ENCODE peak calls at places on chromosomes 6 and 20, in ten cellular contexts. One of them, this sample, is unnamed.

GRCh38 chr6:27679308-27679967 is 206.5 kb upstream of the ZNF184 start:
- DNase-seq in activated CD4-positive, alpha-beta T cell treated with anti-CD3 and anti-CD28 coated beads, Interleukin-2, amount 10 ng/mL, durations not matched to agents 7 days and 5 days: no peak
- DNase-seq in MM.1S: no peak
- DNase-seq in activated T-helper 2 cell treated with anti-CD3 and anti-CD28 coated beads, Interferon-gamma antibody, Interleukin-2, Interleukin-4, amounts not matched to agents 10 μg/mL and 5 μg/mL and 100 μg/mL, durations not matched to agents 14 hours and 24 hours and 36 hours: no peak
- DNase-seq in NCI-H1105: no peak
- DNase-seq in pancreas: no peak
- DNase-seq in ovary: no peak
- DNase-seq in effector CD4-positive, alpha-beta T cell: no peak
- DNase-seq in kidney: no peak
- DNase-seq in Calu3: no peak
- DNase-seq in this sample: no peak

GRCh38 chr20:52190437-52191131 is 995 bp downstream of the ZFP64 start:
- DNase-seq in activated CD4-positive, alpha-beta T cell treated with anti-CD3 and anti-CD28 coated beads, Interleukin-2, amount 10 ng/mL, durations not matched to agents 7 days and 5 days: peak; percentile 46
- DNase-seq in MM.1S: peak; percentile 74
- DNase-seq in activated T-helper 2 cell treated with anti-CD3 and anti-CD28 coated beads, Interferon-gamma antibody, Interleukin-2, Interleukin-4, amounts not matched to agents 10 μg/mL and 5 μg/mL and 100 μg/mL, durations not matched to agents 14 hours and 24 hours and 36 hours: peak; percentile 31
- DNase-seq in NCI-H1105: peak; percentile 23
- DNase-seq in pancreas: no peak
- DNase-seq in ovary: peak; percentile 11
- DNase-seq in effector CD4-positive, alpha-beta T cell: no peak
- DNase-seq in kidney: no peak
- DNase-seq in Calu3: peak; percentile 61
- DNase-seq in this sample: peak; percentile 34

GRCh38 chr20:1134355-1134754 is 16.0 kb downstream of the PSMF1 start:
- DNase-seq in activated CD4-positive, alpha-beta T cell treated with anti-CD3 and anti-CD28 coated beads, Interleukin-2, amount 10 ng/mL, durations not matched to agents 7 days and 5 days: no peak
- DNase-seq in MM.1S: no peak
- DNase-seq in activated T-helper 2 cell treated with anti-CD3 and anti-CD28 coated beads, Interferon-gamma antibody, Interleukin-2, Interleukin-4, amounts not matched to agents 10 μg/mL and 5 μg/mL and 100 μg/mL, durations not matched to agents 14 hours and 24 hours and 36 hours: no peak
- DNase-seq in NCI-H1105: no peak
- DNase-seq in pancreas: no peak
- DNase-seq in ovary: no peak
- DNase-seq in effector CD4-positive, alpha-beta T cell: no peak
- DNase-seq in kidney: no peak
- DNase-seq in Calu3: no peak
- DNase-seq in this sample: peak; percentile 55

GRCh38 chr6:85404497-85405174 is 45.2 kb upstream of the NT5E start:
- DNase-seq in activated CD4-positive, alpha-beta T cell treated with anti-CD3 and anti-CD28 coated beads, Interleukin-2, amount 10 ng/mL, durations not matched to agents 7 days and 5 days: no peak
- DNase-seq in MM.1S: no peak
- DNase-seq in activated T-helper 2 cell treated with anti-CD3 and anti-CD28 coated beads, Interferon-gamma antibody, Interleukin-2, Interleukin-4, amounts not matched to agents 10 μg/mL and 5 μg/mL and 100 μg/mL, durations not matched to agents 14 hours and 24 hours and 36 hours: no peak
- DNase-seq in NCI-H1105: no peak
- DNase-seq in pancreas: peak; percentile 57
- DNase-seq in ovary: no peak
- DNase-seq in effector CD4-positive, alpha-beta T cell: no peak
- DNase-seq in kidney: peak; percentile 63
- DNase-seq in Calu3: peak; percentile 75
- DNase-seq in this sample: no peak

GRCh38 chr6:46437671-46438221 is 53.5 kb downstream of the RCAN2 start:
- DNase-seq in activated CD4-positive, alpha-beta T cell treated with anti-CD3 and anti-CD28 coated beads, Interleukin-2, amount 10 ng/mL, durations not matched to agents 7 days and 5 days: no peak
- DNase-seq in MM.1S: no peak
- DNase-seq in activated T-helper 2 cell treated with anti-CD3 and anti-CD28 coated beads, Interferon-gamma antibody, Interleukin-2, Interleukin-4, amounts not matched to agents 10 μg/mL and 5 μg/mL and 100 μg/mL, durations not matched to agents 14 hours and 24 hours and 36 hours: no peak
- DNase-seq in NCI-H1105: no peak
- DNase-seq in pancreas: no peak
- DNase-seq in ovary: no peak
- DNase-seq in effector CD4-positive, alpha-beta T cell: no peak
- DNase-seq in kidney: no peak
- DNase-seq in Calu3: no peak
- DNase-seq in this sample: no peak

GRCh38 chr6:140485740-140486467 is 1111.5 kb upstream of the CITED2 start:
- DNase-seq in activated CD4-positive, alpha-beta T cell treated with anti-CD3 and anti-CD28 coated beads, Interleukin-2, amount 10 ng/mL, durations not matched to agents 7 days and 5 days: no peak
- DNase-seq in MM.1S: no peak
- DNase-seq in activated T-helper 2 cell treated with anti-CD3 and anti-CD28 coated beads, Interferon-gamma antibody, Interleukin-2, Interleukin-4, amounts not matched to agents 10 μg/mL and 5 μg/mL and 100 μg/mL, durations not matched to agents 14 hours and 24 hours and 36 hours: no peak
- DNase-seq in NCI-H1105: no peak
- DNase-seq in pancreas: no peak
- DNase-seq in ovary: peak; percentile 54
- DNase-seq in effector CD4-positive, alpha-beta T cell: no peak
- DNase-seq in kidney: peak; percentile 38
- DNase-seq in Calu3: peak; percentile 21
- DNase-seq in this sample: no peak

GRCh38 chr6:30942338-30943060 is 1.7 kb downstream of the MUCL3 start:
- DNase-seq in activated CD4-positive, alpha-beta T cell treated with anti-CD3 and anti-CD28 coated beads, Interleukin-2, amount 10 ng/mL, durations not matched to agents 7 days and 5 days: no peak
- DNase-seq in MM.1S: no peak
- DNase-seq in activated T-helper 2 cell treated with anti-CD3 and anti-CD28 coated beads, Interferon-gamma antibody, Interleukin-2, Interleukin-4, amounts not matched to agents 10 μg/mL and 5 μg/mL and 100 μg/mL, durations not matched to agents 14 hours and 24 hours and 36 hours: no peak
- DNase-seq in NCI-H1105: no peak
- DNase-seq in pancreas: peak; percentile 73
- DNase-seq in ovary: peak; percentile 75
- DNase-seq in effector CD4-positive, alpha-beta T cell: no peak
- DNase-seq in kidney: peak; percentile 93
- DNase-seq in Calu3: peak; percentile 99
- DNase-seq in this sample: no peak

GRCh38 chr20:8805737-8806442 is 263.0 kb upstream of the PLCB4 start:
- DNase-seq in activated CD4-positive, alpha-beta T cell treated with anti-CD3 and anti-CD28 coated beads, Interleukin-2, amount 10 ng/mL, durations not matched to agents 7 days and 5 days: no peak
- DNase-seq in MM.1S: peak; percentile 66
- DNase-seq in activated T-helper 2 cell treated with anti-CD3 and anti-CD28 coated beads, Interferon-gamma antibody, Interleukin-2, Interleukin-4, amounts not matched to agents 10 μg/mL and 5 μg/mL and 100 μg/mL, durations not matched to agents 14 hours and 24 hours and 36 hours: no peak
- DNase-seq in NCI-H1105: no peak
- DNase-seq in pancreas: no peak
- DNase-seq in ovary: no peak
- DNase-seq in effector CD4-positive, alpha-beta T cell: no peak
- DNase-seq in kidney: no peak
- DNase-seq in Calu3: no peak
- DNase-seq in this sample: no peak

GRCh38 chr20:2374346-2375125 is 6.2 kb upstream of the TGM6 start:
- DNase-seq in activated CD4-positive, alpha-beta T cell treated with anti-CD3 and anti-CD28 coated beads, Interleukin-2, amount 10 ng/mL, durations not matched to agents 7 days and 5 days: no peak
- DNase-seq in MM.1S: no peak
- DNase-seq in activated T-helper 2 cell treated with anti-CD3 and anti-CD28 coated beads, Interferon-gamma antibody, Interleukin-2, Interleukin-4, amounts not matched to agents 10 μg/mL and 5 μg/mL and 100 μg/mL, durations not matched to agents 14 hours and 24 hours and 36 hours: no peak
- DNase-seq in NCI-H1105: no peak
- DNase-seq in pancreas: no peak
- DNase-seq in ovary: no peak
- DNase-seq in effector CD4-positive, alpha-beta T cell: no peak
- DNase-seq in kidney: no peak
- DNase-seq in Calu3: no peak
- DNase-seq in this sample: no peak

GRCh38 chr6:142378138-142378875 is 76.5 kb downstream of the ADGRG6 start:
- DNase-seq in activated CD4-positive, alpha-beta T cell treated with anti-CD3 and anti-CD28 coated beads, Interleukin-2, amount 10 ng/mL, durations not matched to agents 7 days and 5 days: no peak
- DNase-seq in MM.1S: no peak
- DNase-seq in activated T-helper 2 cell treated with anti-CD3 and anti-CD28 coated beads, Interferon-gamma antibody, Interleukin-2, Interleukin-4, amounts not matched to agents 10 μg/mL and 5 μg/mL and 100 μg/mL, durations not matched to agents 14 hours and 24 hours and 36 hours: no peak
- DNase-seq in NCI-H1105: peak; percentile 85
- DNase-seq in pancreas: no peak
- DNase-seq in ovary: no peak
- DNase-seq in effector CD4-positive, alpha-beta T cell: no peak
- DNase-seq in kidney: no peak
- DNase-seq in Calu3: no peak
- DNase-seq in this sample: no peak

GRCh38 chr6:113654396-113654795 is 202.7 kb upstream of the MARCKS start:
- DNase-seq in activated CD4-positive, alpha-beta T cell treated with anti-CD3 and anti-CD28 coated beads, Interleukin-2, amount 10 ng/mL, durations not matched to agents 7 days and 5 days: no peak
- DNase-seq in MM.1S: no peak
- DNase-seq in activated T-helper 2 cell treated with anti-CD3 and anti-CD28 coated beads, Interferon-gamma antibody, Interleukin-2, Interleukin-4, amounts not matched to agents 10 μg/mL and 5 μg/mL and 100 μg/mL, durations not matched to agents 14 hours and 24 hours and 36 hours: no peak
- DNase-seq in NCI-H1105: no peak
- DNase-seq in pancreas: peak; percentile 84
- DNase-seq in ovary: no peak
- DNase-seq in effector CD4-positive, alpha-beta T cell: no peak
- DNase-seq in kidney: peak; percentile 90
- DNase-seq in Calu3: peak; percentile 85
- DNase-seq in this sample: no peak

GRCh38 chr6:155001482-155001881 is 6.4 kb downstream of the TIAM2 start:
- DNase-seq in activated CD4-positive, alpha-beta T cell treated with anti-CD3 and anti-CD28 coated beads, Interleukin-2, amount 10 ng/mL, durations not matched to agents 7 days and 5 days: no peak
- DNase-seq in MM.1S: no peak
- DNase-seq in activated T-helper 2 cell treated with anti-CD3 and anti-CD28 coated beads, Interferon-gamma antibody, Interleukin-2, Interleukin-4, amounts not matched to agents 10 μg/mL and 5 μg/mL and 100 μg/mL, durations not matched to agents 14 hours and 24 hours and 36 hours: no peak
- DNase-seq in NCI-H1105: no peak
- DNase-seq in pancreas: no peak
- DNase-seq in ovary: no peak
- DNase-seq in effector CD4-positive, alpha-beta T cell: no peak
- DNase-seq in kidney: no peak
- DNase-seq in Calu3: no peak
- DNase-seq in this sample: no peak

GRCh38 chr6:91276315-91276714 is 689.4 kb upstream of the MAP3K7 start:
- DNase-seq in activated CD4-positive, alpha-beta T cell treated with anti-CD3 and anti-CD28 coated beads, Interleukin-2, amount 10 ng/mL, durations not matched to agents 7 days and 5 days: no peak
- DNase-seq in MM.1S: peak; percentile 29
- DNase-seq in activated T-helper 2 cell treated with anti-CD3 and anti-CD28 coated beads, Interferon-gamma antibody, Interleukin-2, Interleukin-4, amounts not matched to agents 10 μg/mL and 5 μg/mL and 100 μg/mL, durations not matched to agents 14 hours and 24 hours and 36 hours: no peak
- DNase-seq in NCI-H1105: no peak
- DNase-seq in pancreas: no peak
- DNase-seq in ovary: no peak
- DNase-seq in effector CD4-positive, alpha-beta T cell: no peak
- DNase-seq in kidney: no peak
- DNase-seq in Calu3: no peak
- DNase-seq in this sample: peak; percentile 21

GRCh38 chr6:23990158-23990557 is 135.9 kb upstream of the NRSN1 start:
- DNase-seq in activated CD4-positive, alpha-beta T cell treated with anti-CD3 and anti-CD28 coated beads, Interleukin-2, amount 10 ng/mL, durations not matched to agents 7 days and 5 days: no peak
- DNase-seq in MM.1S: no peak
- DNase-seq in activated T-helper 2 cell treated with anti-CD3 and anti-CD28 coated beads, Interferon-gamma antibody, Interleukin-2, Interleukin-4, amounts not matched to agents 10 μg/mL and 5 μg/mL and 100 μg/mL, durations not matched to agents 14 hours and 24 hours and 36 hours: no peak
- DNase-seq in NCI-H1105: no peak
- DNase-seq in pancreas: no peak
- DNase-seq in ovary: no peak
- DNase-seq in effector CD4-positive, alpha-beta T cell: no peak
- DNase-seq in kidney: no peak
- DNase-seq in Calu3: no peak
- DNase-seq in this sample: no peak

GRCh38 chr6:119514355-119514754 is 164.8 kb upstream of the MAN1A1 start:
- DNase-seq in activated CD4-positive, alpha-beta T cell treated with anti-CD3 and anti-CD28 coated beads, Interleukin-2, amount 10 ng/mL, durations not matched to agents 7 days and 5 days: no peak
- DNase-seq in MM.1S: no peak
- DNase-seq in activated T-helper 2 cell treated with anti-CD3 and anti-CD28 coated beads, Interferon-gamma antibody, Interleukin-2, Interleukin-4, amounts not matched to agents 10 μg/mL and 5 μg/mL and 100 μg/mL, durations not matched to agents 14 hours and 24 hours and 36 hours: no peak
- DNase-seq in NCI-H1105: no peak
- DNase-seq in pancreas: no peak
- DNase-seq in ovary: no peak
- DNase-seq in effector CD4-positive, alpha-beta T cell: no peak
- DNase-seq in kidney: no peak
- DNase-seq in Calu3: no peak
- DNase-seq in this sample: no peak

GRCh38 chr20:11267131-11267761 is 593.4 kb upstream of the JAG1 start:
- DNase-seq in activated CD4-positive, alpha-beta T cell treated with anti-CD3 and anti-CD28 coated beads, Interleukin-2, amount 10 ng/mL, durations not matched to agents 7 days and 5 days: no peak
- DNase-seq in MM.1S: no peak
- DNase-seq in activated T-helper 2 cell treated with anti-CD3 and anti-CD28 coated beads, Interferon-gamma antibody, Interleukin-2, Interleukin-4, amounts not matched to agents 10 μg/mL and 5 μg/mL and 100 μg/mL, durations not matched to agents 14 hours and 24 hours and 36 hours: no peak
- DNase-seq in NCI-H1105: no peak
- DNase-seq in pancreas: no peak
- DNase-seq in ovary: peak; percentile 40
- DNase-seq in effector CD4-positive, alpha-beta T cell: no peak
- DNase-seq in kidney: peak; percentile 66
- DNase-seq in Calu3: peak; percentile 52
- DNase-seq in this sample: no peak

GRCh38 chr20:62605996-62606395 is 36.3 kb upstream of the SLCO4A1 start:
- DNase-seq in activated CD4-positive, alpha-beta T cell treated with anti-CD3 and anti-CD28 coated beads, Interleukin-2, amount 10 ng/mL, durations not matched to agents 7 days and 5 days: no peak
- DNase-seq in MM.1S: no peak
- DNase-seq in activated T-helper 2 cell treated with anti-CD3 and anti-CD28 coated beads, Interferon-gamma antibody, Interleukin-2, Interleukin-4, amounts not matched to agents 10 μg/mL and 5 μg/mL and 100 μg/mL, durations not matched to agents 14 hours and 24 hours and 36 hours: no peak
- DNase-seq in NCI-H1105: no peak
- DNase-seq in pancreas: no peak
- DNase-seq in ovary: no peak
- DNase-seq in effector CD4-positive, alpha-beta T cell: no peak
- DNase-seq in kidney: no peak
- DNase-seq in Calu3: no peak
- DNase-seq in this sample: no peak

GRCh38 chr20:40797425-40797824 is 108.4 kb upstream of the MAFB start:
- DNase-seq in activated CD4-positive, alpha-beta T cell treated with anti-CD3 and anti-CD28 coated beads, Interleukin-2, amount 10 ng/mL, durations not matched to agents 7 days and 5 days: peak; percentile 13
- DNase-seq in MM.1S: peak; percentile 27
- DNase-seq in activated T-helper 2 cell treated with anti-CD3 and anti-CD28 coated beads, Interferon-gamma antibody, Interleukin-2, Interleukin-4, amounts not matched to agents 10 μg/mL and 5 μg/mL and 100 μg/mL, durations not matched to agents 14 hours and 24 hours and 36 hours: no peak
- DNase-seq in NCI-H1105: no peak
- DNase-seq in pancreas: no peak
- DNase-seq in ovary: no peak
- DNase-seq in effector CD4-positive, alpha-beta T cell: no peak
- DNase-seq in kidney: no peak
- DNase-seq in Calu3: peak; percentile 33
- DNase-seq in this sample: peak; percentile 45

This sample was measured in Jurkat, Clone E6-1.